ENCODE peak calls at places on chromosomes 7 and 10, in four cellular contexts. O is osteocyte, D is NCI-H69, Q is hypothalamus. N is an unnamed sample.

GRCh38 chr10:5563991-5564536 is 39.3 kb downstream of the CALML3 start:
- DNase-seq in O (no peak), D (no peak), Q (no peak), N (peak)

GRCh38 chr10:62817763-62818425 is 1.7 kb upstream of the EGR2 start:
- DNase-seq in O (peak), D (peak), Q (peak), N (peak)

GRCh38 chr10:87740232-87740631 is 77.8 kb downstream of the ATAD1 start:
- DNase-seq in O (no peak), D (no peak), Q (no peak), N (no peak)

GRCh38 chr7:141218941-141219340 is 145.1 kb downstream of the TMEM178B start:
- DNase-seq in O (no peak), D (no peak), Q (no peak), N (peak)

GRCh38 chr10:94129393-94130130 is 135.8 kb downstream of the PLCE1 start:
- DNase-seq in O (no peak), D (no peak), Q (no peak), N (no peak)

GRCh38 chr7:55502988-55503514 is 69.3 kb downstream of the VOPP1 start:
- DNase-seq in O (no peak), D (peak), Q (no peak), N (no peak)

GRCh38 chr7:45698527-45699309 is 124.5 kb downstream of the ADCY1 start:
- DNase-seq in O (peak), D (no peak), Q (no peak), N (peak)

GRCh38 chr7:140899883-140900282 is 24.8 kb downstream of the BRAF start:
- DNase-seq in O (no peak), D (peak), Q (no peak), N (no peak)

GRCh38 chr7:35799846-35800717 is 775 bp upstream of the SEPTIN7 start:
- DNase-seq in O (peak), D (peak), Q (peak), N (peak)

GRCh38 chr10:94005050-94005449 is 11.3 kb downstream of the PLCE1 start:
- DNase-seq in O (no peak), D (no peak), Q (no peak), N (no peak)

GRCh38 chr7:139396323-139396951 is 36.7 kb downstream of the LUC7L2 start:
- DNase-seq in O (no peak), D (no peak), Q (no peak), N (no peak)

GRCh38 chr10:132297521-132297920 is 10.2 kb downstream of the STK32C start:
- DNase-seq in O (no peak), D (no peak), Q (no peak), N (no peak)

GRCh38 chr7:80705164-80705781 is 66.8 kb downstream of the CD36 start:
- DNase-seq in O (no peak), D (peak), Q (no peak), N (no peak)

GRCh38 chr7:23065974-23066373 is 39.6 kb upstream of the KLHL7 start:
- DNase-seq in O (no peak), D (no peak), Q (no peak), N (no peak)

GRCh38 chr7:1812693-1813393 is 142.8 kb downstream of the ELFN1 start:
- DNase-seq in O (peak), D (no peak), Q (no peak), N (no peak)

GRCh38 chr7:101575168-101575567 is 53.9 kb downstream of the MYL10 start:
- DNase-seq in O (no peak), D (no peak), Q (no peak), N (peak)

GRCh38 chr10:78502208-78502943 is 468.7 kb downstream of the RPS24 start:
- DNase-seq in O (peak), D (no peak), Q (no peak), N (no peak)

GRCh38 chr10:4343798-4344370 is 482.1 kb upstream of the AKR1E2 start:
- DNase-seq in O (no peak), D (no peak), Q (no peak), N (no peak)

GRCh38 chr7:1087952-1088920 is at the start of gene GPER1:
- DNase-seq in O (no peak), D (peak), Q (peak), N (peak)

GRCh38 chr10:29734980-29735627 is 100.3 kb upstream of the SVIL start:
- DNase-seq in O (peak), D (peak), Q (peak), N (peak)

GRCh38 chr7:45460379-45460778 is 113.8 kb upstream of the ADCY1 start:
- DNase-seq in O (no peak), D (peak), Q (no peak), N (no peak)

GRCh38 chr7:111486472-111487142 is 75.7 kb downstream of the IMMP2L start:
- DNase-seq in O (no peak), D (peak), Q (no peak), N (no peak)